ENCODE peak calls at places on chromosomes 2 and 18, in ten cellular contexts. One of them, this sample, is unnamed.

GRCh38 chr2:168849610-168850009 is 40.6 kb downstream of the SPC25 start:
- DNase-seq in astrocyte of the spinal cord: peak
- DNase-seq in AML-193: no peak
- DNase-seq in NCI-H2081 treated with DMSO at 0.1 percent for 48 hours: no peak
- DNase-seq in PC-3: no peak
- DNase-seq in midbrain: no peak
- DNase-seq in M059J: peak
- DNase-seq in activated CD4-positive, alpha-beta T cell treated with anti-CD3 and anti-CD28 coated beads, Interleukin-2, amount 50 U/mL, for 4 hours: no peak
- DNase-seq in amniotic epithelial cell: peak
- DNase-seq in GM10248: no peak
- DNase-seq in this sample: no peak

GRCh38 chr2:196181484-196181883 is 10.1 kb upstream of the STK17B start:
- DNase-seq in astrocyte of the spinal cord: no peak
- DNase-seq in AML-193: no peak
- DNase-seq in NCI-H2081 treated with DMSO at 0.1 percent for 48 hours: no peak
- DNase-seq in PC-3: no peak
- DNase-seq in midbrain: no peak
- DNase-seq in M059J: no peak
- DNase-seq in activated CD4-positive, alpha-beta T cell treated with anti-CD3 and anti-CD28 coated beads, Interleukin-2, amount 50 U/mL, for 4 hours: no peak
- DNase-seq in amniotic epithelial cell: no peak
- DNase-seq in GM10248: no peak
- DNase-seq in this sample: no peak

GRCh38 chr2:169065864-169066507 is 3.4 kb upstream of the DHRS9 start:
- DNase-seq in astrocyte of the spinal cord: no peak
- DNase-seq in AML-193: no peak
- DNase-seq in NCI-H2081 treated with DMSO at 0.1 percent for 48 hours: no peak
- DNase-seq in PC-3: no peak
- DNase-seq in midbrain: no peak
- DNase-seq in M059J: no peak
- DNase-seq in activated CD4-positive, alpha-beta T cell treated with anti-CD3 and anti-CD28 coated beads, Interleukin-2, amount 50 U/mL, for 4 hours: no peak
- DNase-seq in amniotic epithelial cell: no peak
- DNase-seq in GM10248: no peak
- DNase-seq in this sample: no peak

GRCh38 chr2:121532347-121532766 is 1.7 kb downstream of the RNU4ATAC start:
- DNase-seq in astrocyte of the spinal cord: peak
- DNase-seq in AML-193: no peak
- DNase-seq in NCI-H2081 treated with DMSO at 0.1 percent for 48 hours: no peak
- DNase-seq in PC-3: no peak
- DNase-seq in midbrain: no peak
- DNase-seq in M059J: peak
- DNase-seq in activated CD4-positive, alpha-beta T cell treated with anti-CD3 and anti-CD28 coated beads, Interleukin-2, amount 50 U/mL, for 4 hours: no peak
- DNase-seq in amniotic epithelial cell: peak
- DNase-seq in GM10248: no peak
- DNase-seq in this sample: no peak

GRCh38 chr2:104872034-104872865 is 18.3 kb downstream of the POU3F3 start:
- DNase-seq in astrocyte of the spinal cord: peak
- DNase-seq in AML-193: no peak
- DNase-seq in NCI-H2081 treated with DMSO at 0.1 percent for 48 hours: no peak
- DNase-seq in PC-3: no peak
- DNase-seq in midbrain: no peak
- DNase-seq in M059J: no peak
- DNase-seq in activated CD4-positive, alpha-beta T cell treated with anti-CD3 and anti-CD28 coated beads, Interleukin-2, amount 50 U/mL, for 4 hours: no peak
- DNase-seq in amniotic epithelial cell: no peak
- DNase-seq in GM10248: no peak
- DNase-seq in this sample: peak

GRCh38 chr2:73284296-73285161 is at the start of gene FBXO41:
- DNase-seq in astrocyte of the spinal cord: no peak
- DNase-seq in AML-193: peak
- DNase-seq in NCI-H2081 treated with DMSO at 0.1 percent for 48 hours: no peak
- DNase-seq in PC-3: peak
- DNase-seq in midbrain: peak
- DNase-seq in M059J: peak
- DNase-seq in activated CD4-positive, alpha-beta T cell treated with anti-CD3 and anti-CD28 coated beads, Interleukin-2, amount 50 U/mL, for 4 hours: peak
- DNase-seq in amniotic epithelial cell: peak
- DNase-seq in GM10248: peak
- DNase-seq in this sample: peak

GRCh38 chr2:195674491-195675226 is 17.6 kb downstream of the SLC39A10 start:
- DNase-seq in astrocyte of the spinal cord: peak
- DNase-seq in AML-193: no peak
- DNase-seq in NCI-H2081 treated with DMSO at 0.1 percent for 48 hours: no peak
- DNase-seq in PC-3: no peak
- DNase-seq in midbrain: no peak
- DNase-seq in M059J: peak
- DNase-seq in activated CD4-positive, alpha-beta T cell treated with anti-CD3 and anti-CD28 coated beads, Interleukin-2, amount 50 U/mL, for 4 hours: no peak
- DNase-seq in amniotic epithelial cell: peak
- DNase-seq in GM10248: no peak
- DNase-seq in this sample: no peak

GRCh38 chr2:16291226-16291625 is 350.9 kb downstream of the MYCN start:
- DNase-seq in astrocyte of the spinal cord: no peak
- DNase-seq in AML-193: no peak
- DNase-seq in NCI-H2081 treated with DMSO at 0.1 percent for 48 hours: no peak
- DNase-seq in PC-3: no peak
- DNase-seq in midbrain: no peak
- DNase-seq in M059J: no peak
- DNase-seq in activated CD4-positive, alpha-beta T cell treated with anti-CD3 and anti-CD28 coated beads, Interleukin-2, amount 50 U/mL, for 4 hours: no peak
- DNase-seq in amniotic epithelial cell: no peak
- DNase-seq in GM10248: no peak
- DNase-seq in this sample: no peak

GRCh38 chr2:162768646-162769045 is 69.9 kb downstream of the KCNH7 start:
- DNase-seq in astrocyte of the spinal cord: peak
- DNase-seq in AML-193: no peak
- DNase-seq in NCI-H2081 treated with DMSO at 0.1 percent for 48 hours: peak
- DNase-seq in PC-3: no peak
- DNase-seq in midbrain: peak
- DNase-seq in M059J: peak
- DNase-seq in activated CD4-positive, alpha-beta T cell treated with anti-CD3 and anti-CD28 coated beads, Interleukin-2, amount 50 U/mL, for 4 hours: no peak
- DNase-seq in amniotic epithelial cell: no peak
- DNase-seq in GM10248: no peak
- DNase-seq in this sample: no peak

GRCh38 chr18:24380163-24380747 is 17.4 kb downstream of the OSBPL1A start:
- DNase-seq in astrocyte of the spinal cord: no peak
- DNase-seq in AML-193: no peak
- DNase-seq in NCI-H2081 treated with DMSO at 0.1 percent for 48 hours: no peak
- DNase-seq in PC-3: no peak
- DNase-seq in midbrain: no peak
- DNase-seq in M059J: no peak
- DNase-seq in activated CD4-positive, alpha-beta T cell treated with anti-CD3 and anti-CD28 coated beads, Interleukin-2, amount 50 U/mL, for 4 hours: no peak
- DNase-seq in amniotic epithelial cell: no peak
- DNase-seq in GM10248: no peak
- DNase-seq in this sample: no peak

GRCh38 chr18:13176847-13177246 is 41.7 kb upstream of the LDLRAD4 start:
- DNase-seq in astrocyte of the spinal cord: no peak
- DNase-seq in AML-193: no peak
- DNase-seq in NCI-H2081 treated with DMSO at 0.1 percent for 48 hours: no peak
- DNase-seq in PC-3: no peak
- DNase-seq in midbrain: no peak
- DNase-seq in M059J: no peak
- DNase-seq in activated CD4-positive, alpha-beta T cell treated with anti-CD3 and anti-CD28 coated beads, Interleukin-2, amount 50 U/mL, for 4 hours: no peak
- DNase-seq in amniotic epithelial cell: no peak
- DNase-seq in GM10248: no peak
- DNase-seq in this sample: no peak

GRCh38 chr2:137862651-137863050 is 101.6 kb upstream of the HNMT start:
- DNase-seq in astrocyte of the spinal cord: no peak
- DNase-seq in AML-193: no peak
- DNase-seq in NCI-H2081 treated with DMSO at 0.1 percent for 48 hours: no peak
- DNase-seq in PC-3: no peak
- DNase-seq in midbrain: no peak
- DNase-seq in M059J: no peak
- DNase-seq in activated CD4-positive, alpha-beta T cell treated with anti-CD3 and anti-CD28 coated beads, Interleukin-2, amount 50 U/mL, for 4 hours: no peak
- DNase-seq in amniotic epithelial cell: no peak
- DNase-seq in GM10248: no peak
- DNase-seq in this sample: no peak

GRCh38 chr2:116810071-116810470 is 1004.4 kb upstream of the DDX18 start:
- DNase-seq in astrocyte of the spinal cord: peak
- DNase-seq in AML-193: no peak
- DNase-seq in NCI-H2081 treated with DMSO at 0.1 percent for 48 hours: no peak
- DNase-seq in PC-3: peak
- DNase-seq in midbrain: no peak
- DNase-seq in M059J: no peak
- DNase-seq in activated CD4-positive, alpha-beta T cell treated with anti-CD3 and anti-CD28 coated beads, Interleukin-2, amount 50 U/mL, for 4 hours: no peak
- DNase-seq in amniotic epithelial cell: no peak
- DNase-seq in GM10248: no peak
- DNase-seq in this sample: no peak

GRCh38 chr2:54572636-54573531 is 116.8 kb downstream of the SPTBN1 start:
- DNase-seq in astrocyte of the spinal cord: peak
- DNase-seq in AML-193: no peak
- DNase-seq in NCI-H2081 treated with DMSO at 0.1 percent for 48 hours: no peak
- DNase-seq in PC-3: peak
- DNase-seq in midbrain: no peak
- DNase-seq in M059J: peak
- DNase-seq in activated CD4-positive, alpha-beta T cell treated with anti-CD3 and anti-CD28 coated beads, Interleukin-2, amount 50 U/mL, for 4 hours: peak
- DNase-seq in amniotic epithelial cell: no peak
- DNase-seq in GM10248: no peak
- DNase-seq in this sample: no peak

GRCh38 chr2:149921911-149922616 is 334.5 kb upstream of the MMADHC start:
- DNase-seq in astrocyte of the spinal cord: no peak
- DNase-seq in AML-193: no peak
- DNase-seq in NCI-H2081 treated with DMSO at 0.1 percent for 48 hours: no peak
- DNase-seq in PC-3: peak
- DNase-seq in midbrain: no peak
- DNase-seq in M059J: peak
- DNase-seq in activated CD4-positive, alpha-beta T cell treated with anti-CD3 and anti-CD28 coated beads, Interleukin-2, amount 50 U/mL, for 4 hours: no peak
- DNase-seq in amniotic epithelial cell: no peak
- DNase-seq in GM10248: no peak
- DNase-seq in this sample: no peak

GRCh38 chr2:215746507-215747243 is 266.7 kb downstream of the MREG start:
- DNase-seq in astrocyte of the spinal cord: no peak
- DNase-seq in AML-193: no peak
- DNase-seq in NCI-H2081 treated with DMSO at 0.1 percent for 48 hours: no peak
- DNase-seq in PC-3: no peak
- DNase-seq in midbrain: no peak
- DNase-seq in M059J: no peak
- DNase-seq in activated CD4-positive, alpha-beta T cell treated with anti-CD3 and anti-CD28 coated beads, Interleukin-2, amount 50 U/mL, for 4 hours: no peak
- DNase-seq in amniotic epithelial cell: no peak
- DNase-seq in GM10248: no peak
- DNase-seq in this sample: no peak

GRCh38 chr2:186771850-186772463 is 77.0 kb downstream of the ZSWIM2 start:
- DNase-seq in astrocyte of the spinal cord: peak
- DNase-seq in AML-193: no peak
- DNase-seq in NCI-H2081 treated with DMSO at 0.1 percent for 48 hours: no peak
- DNase-seq in PC-3: peak
- DNase-seq in midbrain: no peak
- DNase-seq in M059J: peak
- DNase-seq in activated CD4-positive, alpha-beta T cell treated with anti-CD3 and anti-CD28 coated beads, Interleukin-2, amount 50 U/mL, for 4 hours: no peak
- DNase-seq in amniotic epithelial cell: no peak
- DNase-seq in GM10248: no peak
- DNase-seq in this sample: no peak

GRCh38 chr2:101196220-101196661 is 45.1 kb upstream of the TBC1D8 start:
- DNase-seq in astrocyte of the spinal cord: no peak
- DNase-seq in AML-193: no peak
- DNase-seq in NCI-H2081 treated with DMSO at 0.1 percent for 48 hours: no peak
- DNase-seq in PC-3: peak
- DNase-seq in midbrain: no peak
- DNase-seq in M059J: peak
- DNase-seq in activated CD4-positive, alpha-beta T cell treated with anti-CD3 and anti-CD28 coated beads, Interleukin-2, amount 50 U/mL, for 4 hours: no peak
- DNase-seq in amniotic epithelial cell: no peak
- DNase-seq in GM10248: no peak
- DNase-seq in this sample: no peak

GRCh38 chr2:195343942-195344530 is 313.0 kb upstream of the SLC39A10 start:
- DNase-seq in astrocyte of the spinal cord: peak
- DNase-seq in AML-193: no peak
- DNase-seq in NCI-H2081 treated with DMSO at 0.1 percent for 48 hours: no peak
- DNase-seq in PC-3: peak
- DNase-seq in midbrain: no peak
- DNase-seq in M059J: peak
- DNase-seq in activated CD4-positive, alpha-beta T cell treated with anti-CD3 and anti-CD28 coated beads, Interleukin-2, amount 50 U/mL, for 4 hours: no peak
- DNase-seq in amniotic epithelial cell: peak
- DNase-seq in GM10248: no peak
- DNase-seq in this sample: no peak

GRCh38 chr2:107592225-107592624 is 234.5 kb upstream of the RGPD4 start:
- DNase-seq in astrocyte of the spinal cord: no peak
- DNase-seq in AML-193: no peak
- DNase-seq in NCI-H2081 treated with DMSO at 0.1 percent for 48 hours: no peak
- DNase-seq in PC-3: no peak
- DNase-seq in midbrain: no peak
- DNase-seq in M059J: no peak
- DNase-seq in activated CD4-positive, alpha-beta T cell treated with anti-CD3 and anti-CD28 coated beads, Interleukin-2, amount 50 U/mL, for 4 hours: no peak
- DNase-seq in amniotic epithelial cell: no peak
- DNase-seq in GM10248: no peak
- DNase-seq in this sample: no peak

GRCh38 chr2:165634855-165635254 is 159.2 kb downstream of the GALNT3 start:
- DNase-seq in astrocyte of the spinal cord: peak
- DNase-seq in AML-193: no peak
- DNase-seq in NCI-H2081 treated with DMSO at 0.1 percent for 48 hours: peak
- DNase-seq in PC-3: no peak
- DNase-seq in midbrain: peak
- DNase-seq in M059J: peak
- DNase-seq in activated CD4-positive, alpha-beta T cell treated with anti-CD3 and anti-CD28 coated beads, Interleukin-2, amount 50 U/mL, for 4 hours: no peak
- DNase-seq in amniotic epithelial cell: peak
- DNase-seq in GM10248: no peak
- DNase-seq in this sample: no peak

GRCh38 chr2:8298783-8299182 is 383.1 kb upstream of the ID2 start:
- DNase-seq in astrocyte of the spinal cord: no peak
- DNase-seq in AML-193: peak
- DNase-seq in NCI-H2081 treated with DMSO at 0.1 percent for 48 hours: no peak
- DNase-seq in PC-3: no peak
- DNase-seq in midbrain: peak
- DNase-seq in M059J: no peak
- DNase-seq in activated CD4-positive, alpha-beta T cell treated with anti-CD3 and anti-CD28 coated beads, Interleukin-2, amount 50 U/mL, for 4 hours: no peak
- DNase-seq in amniotic epithelial cell: peak
- DNase-seq in GM10248: no peak
- DNase-seq in this sample: no peak

GRCh38 chr2:109210431-109211200 is 81.6 kb downstream of the SH3RF3 start:
- DNase-seq in astrocyte of the spinal cord: peak
- DNase-seq in AML-193: no peak
- DNase-seq in NCI-H2081 treated with DMSO at 0.1 percent for 48 hours: no peak
- DNase-seq in PC-3: peak
- DNase-seq in midbrain: no peak
- DNase-seq in M059J: no peak
- DNase-seq in activated CD4-positive, alpha-beta T cell treated with anti-CD3 and anti-CD28 coated beads, Interleukin-2, amount 50 U/mL, for 4 hours: no peak
- DNase-seq in amniotic epithelial cell: no peak
- DNase-seq in GM10248: no peak
- DNase-seq in this sample: no peak

GRCh38 chr2:55560855-55561254 is 41.3 kb downstream of the CFAP36 start:
- DNase-seq in astrocyte of the spinal cord: no peak
- DNase-seq in AML-193: no peak
- DNase-seq in NCI-H2081 treated with DMSO at 0.1 percent for 48 hours: no peak
- DNase-seq in PC-3: no peak
- DNase-seq in midbrain: no peak
- DNase-seq in M059J: no peak
- DNase-seq in activated CD4-positive, alpha-beta T cell treated with anti-CD3 and anti-CD28 coated beads, Interleukin-2, amount 50 U/mL, for 4 hours: no peak
- DNase-seq in amniotic epithelial cell: no peak
- DNase-seq in GM10248: no peak
- DNase-seq in this sample: no peak

This sample was measured in GM13977.